ENCODE peak calls at places on chromosomes 11 and 22, in four cellular contexts. One of them, this sample, is unnamed.

GRCh38 chr11:26778000-26778757 is 56.3 kb upstream of the SLC5A12 start:
- DNase-seq in K562: no peak
- DNase-seq in SK-N-SH: no peak
- DNase-seq in HepG2: no peak
- DNase-seq in this sample: no peak

GRCh38 chr11:66325140-66325754 is 8.4 kb upstream of the CD248 start:
- DNase-seq in SK-N-SH: peak; percentile 19
- DNase-seq in K562: no peak
- DNase-seq in HepG2: no peak
- DNase-seq in this sample: no peak

GRCh38 chr11:57364851-57365660 is 15.9 kb downstream of the PRG3 start:
- DNase-seq in SK-N-SH: no peak
- DNase-seq in K562: no peak
- DNase-seq in HepG2: no peak
- DNase-seq in this sample: peak; percentile 48

GRCh38 chr11:15970506-15971214 is 385.7 kb downstream of the SOX6 start:
- DNase-seq in HepG2: no peak
- DNase-seq in SK-N-SH: no peak
- DNase-seq in K562: no peak
- DNase-seq in this sample: no peak

GRCh38 chr11:75400110-75400865 is 970 bp downstream of the RPS3 start:
- DNase-seq in K562: no peak
- DNase-seq in SK-N-SH: no peak
- DNase-seq in HepG2: peak; percentile 49
- DNase-seq in this sample: no peak

GRCh38 chr11:71199226-71199815 is 53.1 kb downstream of the SHANK2 start:
- DNase-seq in K562: no peak
- DNase-seq in HepG2: no peak
- DNase-seq in SK-N-SH: no peak
- DNase-seq in this sample: no peak

GRCh38 chr11:3622521-3622920 is 19.3 kb downstream of the ART5 start:
- DNase-seq in HepG2: no peak
- DNase-seq in K562: no peak
- DNase-seq in SK-N-SH: no peak
- DNase-seq in this sample: no peak

GRCh38 chr11:121435132-121435531 is 17.0 kb upstream of the SORL1 start:
- DNase-seq in K562: no peak
- DNase-seq in HepG2: no peak
- DNase-seq in SK-N-SH: no peak
- DNase-seq in this sample: no peak

GRCh38 chr11:46352063-46352841 is 5.0 kb downstream of the DGKZ start:
- DNase-seq in SK-N-SH: peak; percentile 85
- DNase-seq in K562: peak; percentile 85
- DNase-seq in HepG2: no peak
- DNase-seq in this sample: peak; percentile 86

GRCh38 chr11:115330693-115331482 is 173.3 kb downstream of the CADM1 start:
- DNase-seq in SK-N-SH: no peak
- DNase-seq in K562: no peak
- DNase-seq in HepG2: no peak
- DNase-seq in this sample: no peak

GRCh38 chr11:68460741-68461283 is at the start of gene PPP6R3:
- DNase-seq in HepG2: no peak
- DNase-seq in SK-N-SH: no peak
- DNase-seq in K562: no peak
- DNase-seq in this sample: no peak

GRCh38 chr22:50157976-50158375 is 12.6 kb upstream of the PANX2 start:
- DNase-seq in K562: no peak
- DNase-seq in SK-N-SH: no peak
- DNase-seq in HepG2: no peak
- DNase-seq in this sample: no peak

GRCh38 chr11:4038973-4039372 is 55.6 kb upstream of the RRM1 start:
- DNase-seq in HepG2: no peak
- DNase-seq in K562: no peak
- DNase-seq in SK-N-SH: no peak
- DNase-seq in this sample: no peak

GRCh38 chr11:117793521-117793920 is 3.5 kb downstream of the DSCAML1 start:
- DNase-seq in HepG2: no peak
- DNase-seq in SK-N-SH: no peak
- DNase-seq in K562: no peak
- DNase-seq in this sample: no peak

GRCh38 chr11:8222820-8223512 is 40.7 kb downstream of the LMO1 start:
- DNase-seq in HepG2: no peak
- DNase-seq in SK-N-SH: no peak
- DNase-seq in K562: no peak
- DNase-seq in this sample: no peak

GRCh38 chr22:42167066-42167465 is 36.5 kb upstream of the CYP2D6 start:
- DNase-seq in K562: no peak
- DNase-seq in SK-N-SH: no peak
- DNase-seq in HepG2: no peak
- DNase-seq in this sample: no peak

GRCh38 chr11:61160487-61161189 is 588 bp downstream of the VPS37C start:
- DNase-seq in K562: no peak
- DNase-seq in SK-N-SH: no peak
- DNase-seq in HepG2: no peak
- DNase-seq in this sample: no peak

GRCh38 chr11:76803811-76804600 is 20.9 kb downstream of the TSKU start:
- DNase-seq in K562: no peak
- DNase-seq in HepG2: no peak
- DNase-seq in SK-N-SH: no peak
- DNase-seq in this sample: no peak

GRCh38 chr22:33921576-33922181 is 1.4 kb upstream of the LARGE1 start:
- DNase-seq in SK-N-SH: peak; percentile 84
- DNase-seq in K562: no peak
- DNase-seq in HepG2: peak; percentile 29
- DNase-seq in this sample: peak; percentile 88

GRCh38 chr11:34318111-34319037 is 39.4 kb downstream of the ABTB2 start:
- DNase-seq in K562: no peak
- DNase-seq in HepG2: peak; percentile 72
- DNase-seq in SK-N-SH: no peak
- DNase-seq in this sample: no peak

GRCh38 chr11:112050721-112051120 is 23.1 kb downstream of the PIH1D2 start:
- DNase-seq in K562: no peak
- DNase-seq in SK-N-SH: no peak
- DNase-seq in HepG2: no peak
- DNase-seq in this sample: no peak

GRCh38 chr11:118597556-118597955 is 9.9 kb upstream of the PHLDB1 start:
- DNase-seq in SK-N-SH: no peak
- DNase-seq in K562: no peak
- DNase-seq in HepG2: no peak
- DNase-seq in this sample: no peak

GRCh38 chr11:73392108-73393010 is 16.2 kb downstream of the RELT start:
- DNase-seq in K562: no peak
- DNase-seq in SK-N-SH: no peak
- DNase-seq in HepG2: no peak
- DNase-seq in this sample: no peak

GRCh38 chr11:117424781-117425180 is 97.1 kb downstream of the CEP164 start:
- DNase-seq in K562: no peak
- DNase-seq in HepG2: no peak
- DNase-seq in SK-N-SH: no peak
- DNase-seq in this sample: no peak

GRCh38 chr11:118570787-118571186 is 1.4 kb upstream of the ARCN1 start:
- DNase-seq in K562: no peak
- DNase-seq in HepG2: no peak
- DNase-seq in SK-N-SH: no peak
- DNase-seq in this sample: no peak

GRCh38 chr11:60003729-60004128 is 13.3 kb upstream of the OOSP4B start:
- DNase-seq in SK-N-SH: no peak
- DNase-seq in K562: no peak
- DNase-seq in HepG2: no peak
- DNase-seq in this sample: no peak

GRCh38 chr22:44336962-44337657 is 24.4 kb upstream of the SHISAL1 start:
- DNase-seq in HepG2: no peak
- DNase-seq in SK-N-SH: no peak
- DNase-seq in K562: no peak
- DNase-seq in this sample: no peak

GRCh38 chr22:31556627-31557203 is 60.4 kb downstream of the SFI1 start:
- DNase-seq in SK-N-SH: peak; percentile 46
- DNase-seq in K562: no peak
- DNase-seq in HepG2: peak; percentile 45
- DNase-seq in this sample: no peak

GRCh38 chr11:58919980-58920379 is 19.3 kb upstream of the GLYATL1 start:
- DNase-seq in SK-N-SH: no peak
- DNase-seq in HepG2: no peak
- DNase-seq in K562: no peak
- DNase-seq in this sample: no peak

GRCh38 chr11:64918056-64918455 is 1.0 kb upstream of the ATG2A start:
- DNase-seq in SK-N-SH: no peak
- DNase-seq in HepG2: peak; percentile 16
- DNase-seq in K562: no peak
- DNase-seq in this sample: no peak

GRCh38 chr11:74937696-74938475 is 11.0 kb downstream of the XRRA1 start:
- DNase-seq in SK-N-SH: no peak
- DNase-seq in HepG2: no peak
- DNase-seq in K562: no peak
- DNase-seq in this sample: no peak

GRCh38 chr11:88042238-88043032 is 132.8 kb downstream of the RAB38 start:
- DNase-seq in K562: no peak
- DNase-seq in SK-N-SH: no peak
- DNase-seq in HepG2: no peak
- DNase-seq in this sample: no peak

GRCh38 chr11:27347949-27348879 is 14.8 kb downstream of the CCDC34 start:
- DNase-seq in K562: no peak
- DNase-seq in SK-N-SH: no peak
- DNase-seq in HepG2: no peak
- DNase-seq in this sample: no peak

GRCh38 chr22:38733329-38734202 is 22.2 kb downstream of the SUN2 start:
- DNase-seq in HepG2: peak; percentile 16
- DNase-seq in SK-N-SH: peak; percentile 74
- DNase-seq in K562: peak; percentile 59
- DNase-seq in this sample: peak; percentile 72
- TF ChIP-seq FOXJ3 in HepG2: no peak
- TF ChIP-seq FOXJ3 in SK-N-SH: no peak
- TF ChIP-seq FOXJ3 in K562: no peak
- TF ChIP-seq FOXJ3 in this sample: no peak

DNA sequence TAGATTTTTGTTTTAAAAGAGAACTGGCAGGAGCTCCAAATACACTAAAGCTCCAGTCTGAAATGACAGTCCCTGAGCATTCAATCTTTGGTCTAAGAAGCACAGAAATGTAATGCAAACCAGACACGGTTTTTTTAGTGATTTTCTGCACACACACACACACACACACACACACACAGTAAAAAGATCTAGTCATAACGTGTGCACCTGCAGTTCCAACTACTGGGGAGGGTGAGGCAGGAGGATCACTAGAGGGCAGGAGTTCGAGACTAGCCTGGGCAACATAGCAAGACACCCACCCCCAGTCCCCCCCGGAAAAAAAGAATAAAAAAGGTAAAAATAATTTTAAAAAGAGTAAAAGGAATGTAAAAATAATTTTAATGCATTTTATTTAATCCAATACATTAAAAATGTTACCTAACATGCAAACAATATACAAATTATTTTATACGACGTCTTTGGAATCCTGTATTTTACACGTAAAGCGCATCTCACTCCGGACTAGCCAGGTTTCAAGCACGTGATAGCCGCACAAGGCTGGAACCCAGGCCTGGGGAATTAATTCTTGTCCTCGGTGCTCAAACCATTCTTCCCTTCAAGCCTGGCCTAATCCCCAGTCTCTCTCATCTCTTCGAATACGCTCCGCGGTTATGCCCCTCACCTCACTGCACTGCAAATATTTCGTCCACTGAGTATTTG is 762 bp upstream of the TBC1D22A start:
- DNase-seq in HepG2: no peak
- DNase-seq in K562: no peak
- DNase-seq in SK-N-SH: no peak
- DNase-seq in this sample: no peak
- TF ChIP-seq FOXJ3 in HepG2: no peak
- TF ChIP-seq FOXJ3 in K562: no peak
- TF ChIP-seq FOXJ3 in SK-N-SH: no peak
- TF ChIP-seq FOXJ3 in this sample: no peak

DNA sequence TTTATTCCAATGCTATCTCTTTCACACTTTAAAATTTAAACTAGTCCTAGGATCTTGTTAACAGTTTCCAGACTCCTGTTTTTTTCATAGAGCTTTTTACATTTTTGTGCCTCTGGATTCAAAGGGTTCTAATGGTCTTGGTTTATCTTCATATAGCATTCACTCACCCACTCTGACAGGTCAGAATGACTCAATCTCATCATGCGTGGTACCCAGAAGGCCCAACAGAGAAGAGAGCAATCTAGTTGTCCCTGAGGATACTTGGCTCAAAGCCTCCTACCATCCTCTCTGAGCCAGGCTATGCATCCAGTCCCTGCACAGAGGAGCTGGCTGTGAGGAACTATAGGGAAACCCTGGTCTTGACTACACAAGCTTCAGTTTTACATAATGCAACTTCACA is 27.5 kb downstream of the MAML2 start:
- DNase-seq in SK-N-SH: no peak
- DNase-seq in K562: no peak
- DNase-seq in HepG2: no peak
- DNase-seq in this sample: no peak
- TF ChIP-seq FOXJ3 in SK-N-SH: no peak
- TF ChIP-seq FOXJ3 in K562: no peak
- TF ChIP-seq FOXJ3 in HepG2: no peak
- TF ChIP-seq FOXJ3 in this sample: no peak

GRCh38 chr22:36430863-36431262 is 43.1 kb upstream of the MYH9 start:
- DNase-seq in K562: peak; percentile 31
- DNase-seq in SK-N-SH: no peak
- DNase-seq in HepG2: peak; percentile 52
- DNase-seq in this sample: no peak

GRCh38 chr22:36433318-36434231 is 45.8 kb upstream of the MYH9 start:
- DNase-seq in HepG2: peak; percentile 66
- DNase-seq in SK-N-SH: peak; percentile 62
- DNase-seq in K562: no peak
- DNase-seq in this sample: no peak

GRCh38 chr22:36435516-36436415 is 45.7 kb downstream of the TXN2 start:
- DNase-seq in HepG2: peak; percentile 92
- DNase-seq in SK-N-SH: no peak
- DNase-seq in K562: no peak
- DNase-seq in this sample: peak; percentile 58

GRCh38 chr22:36431977-36432376 is 44.2 kb upstream of the MYH9 start:
- DNase-seq in K562: no peak
- DNase-seq in SK-N-SH: no peak
- DNase-seq in HepG2: no peak
- DNase-seq in this sample: no peak

DNA sequence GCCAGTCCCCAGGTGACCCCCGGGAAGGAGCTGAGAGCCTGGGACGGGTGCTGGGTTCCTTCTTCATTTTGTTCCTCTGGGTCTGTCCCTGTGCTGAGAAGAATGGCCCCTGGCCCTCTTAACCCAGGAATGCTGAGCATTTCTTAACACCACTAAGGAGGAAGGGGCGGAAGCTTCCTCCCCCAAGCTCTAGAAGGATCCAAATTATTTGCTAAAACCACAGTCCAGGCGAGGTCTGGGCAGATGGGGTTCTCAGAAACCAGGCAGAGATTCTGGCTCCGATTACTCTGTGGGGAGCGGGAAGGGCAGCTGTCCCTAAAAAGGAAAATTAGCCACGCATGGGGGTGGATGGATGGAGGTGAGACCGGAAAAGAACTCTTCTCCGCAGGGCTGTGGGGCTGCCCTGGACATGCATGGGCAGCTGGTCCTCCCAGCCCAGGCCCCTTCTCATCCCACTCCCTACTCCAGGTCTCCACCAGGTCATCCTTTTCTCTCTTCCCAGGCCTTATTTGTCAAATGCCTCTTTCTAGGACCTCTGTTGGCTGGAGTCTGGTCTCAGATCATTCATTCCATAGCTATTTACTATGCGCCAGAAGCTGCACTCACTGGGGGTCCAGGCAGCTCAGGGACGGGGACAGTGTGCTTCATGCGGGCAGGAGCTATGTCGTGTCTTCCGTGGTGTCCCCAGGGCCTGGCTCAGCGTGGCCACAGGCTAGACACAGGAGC is 45.0 kb upstream of the MYH9 start:
- DNase-seq in K562: no peak
- DNase-seq in HepG2: peak; percentile 23
- DNase-seq in SK-N-SH: no peak
- DNase-seq in this sample: no peak
- TF ChIP-seq FOXJ3 in K562: no peak
- TF ChIP-seq FOXJ3 in HepG2: no peak
- TF ChIP-seq FOXJ3 in SK-N-SH: no peak
- TF ChIP-seq FOXJ3 in this sample: no peak